ENCODE peak calls at places on chromosome 1, in six cellular contexts. One of them, this sample, is unnamed.
A peak's percentile ranks its signal among the peaks of the same experiment; 100 is the strongest.

GRCh38 chr1:54014009-54014629 is 3.9 kb downstream of the LDLRAD1 start:
- DNase-seq in effector memory CD8-positive, alpha-beta T cell: no peak
- DNase-seq in tibial artery: peak; percentile 53
- DNase-seq in stimulated activated CD4-positive, alpha-beta T cell treated with anti-CD3 and anti-CD28 coated beads, Interleukin-1b, Interleukin-23, amount 100 ng/mL, for 24 hours: no peak
- DNase-seq in stimulated activated CD8-positive, alpha-beta memory T cell treated with anti-CD3 and anti-CD28 coated beads, Interleukin-15, amount 100 ng/mL, for 24 hours: no peak
- DNase-seq in HS-27A: no peak
- DNase-seq in this sample: no peak

GRCh38 chr1:245589827-245590421 is 435.1 kb downstream of the KIF26B start:
- DNase-seq in stimulated activated CD8-positive, alpha-beta memory T cell treated with anti-CD3 and anti-CD28 coated beads, Interleukin-15, amount 100 ng/mL, for 24 hours: no peak
- DNase-seq in effector memory CD8-positive, alpha-beta T cell: no peak
- DNase-seq in HS-27A: no peak
- DNase-seq in stimulated activated CD4-positive, alpha-beta T cell treated with anti-CD3 and anti-CD28 coated beads, Interleukin-1b, Interleukin-23, amount 100 ng/mL, for 24 hours: no peak
- DNase-seq in tibial artery: no peak
- DNase-seq in this sample: no peak

GRCh38 chr1:237473896-237474295 is 416.8 kb downstream of the ZP4 start:
- DNase-seq in HS-27A: no peak
- DNase-seq in effector memory CD8-positive, alpha-beta T cell: no peak
- DNase-seq in stimulated activated CD4-positive, alpha-beta T cell treated with anti-CD3 and anti-CD28 coated beads, Interleukin-1b, Interleukin-23, amount 100 ng/mL, for 24 hours: no peak
- DNase-seq in tibial artery: no peak
- DNase-seq in stimulated activated CD8-positive, alpha-beta memory T cell treated with anti-CD3 and anti-CD28 coated beads, Interleukin-15, amount 100 ng/mL, for 24 hours: no peak
- DNase-seq in this sample: no peak

GRCh38 chr1:230123280-230124186 is 56.5 kb downstream of the GALNT2 start:
- DNase-seq in stimulated activated CD4-positive, alpha-beta T cell treated with anti-CD3 and anti-CD28 coated beads, Interleukin-1b, Interleukin-23, amount 100 ng/mL, for 24 hours: no peak
- DNase-seq in stimulated activated CD8-positive, alpha-beta memory T cell treated with anti-CD3 and anti-CD28 coated beads, Interleukin-15, amount 100 ng/mL, for 24 hours: no peak
- DNase-seq in HS-27A: no peak
- DNase-seq in tibial artery: no peak
- DNase-seq in effector memory CD8-positive, alpha-beta T cell: no peak
- DNase-seq in this sample: peak; percentile 82

GRCh38 chr1:19814681-19815503 is at the start of gene RNF186:
- DNase-seq in stimulated activated CD4-positive, alpha-beta T cell treated with anti-CD3 and anti-CD28 coated beads, Interleukin-1b, Interleukin-23, amount 100 ng/mL, for 24 hours: no peak
- DNase-seq in effector memory CD8-positive, alpha-beta T cell: no peak
- DNase-seq in tibial artery: no peak
- DNase-seq in stimulated activated CD8-positive, alpha-beta memory T cell treated with anti-CD3 and anti-CD28 coated beads, Interleukin-15, amount 100 ng/mL, for 24 hours: no peak
- DNase-seq in HS-27A: no peak
- DNase-seq in this sample: no peak

GRCh38 chr1:218482683-218483082 is 137.5 kb downstream of the TGFB2 start:
- DNase-seq in effector memory CD8-positive, alpha-beta T cell: no peak
- DNase-seq in HS-27A: no peak
- DNase-seq in stimulated activated CD4-positive, alpha-beta T cell treated with anti-CD3 and anti-CD28 coated beads, Interleukin-1b, Interleukin-23, amount 100 ng/mL, for 24 hours: no peak
- DNase-seq in stimulated activated CD8-positive, alpha-beta memory T cell treated with anti-CD3 and anti-CD28 coated beads, Interleukin-15, amount 100 ng/mL, for 24 hours: no peak
- DNase-seq in tibial artery: no peak
- DNase-seq in this sample: peak; percentile 93

GRCh38 chr1:27343639-27344025 is 1.8 kb downstream of the SYTL1 start:
- DNase-seq in effector memory CD8-positive, alpha-beta T cell: no peak
- DNase-seq in stimulated activated CD8-positive, alpha-beta memory T cell treated with anti-CD3 and anti-CD28 coated beads, Interleukin-15, amount 100 ng/mL, for 24 hours: no peak
- DNase-seq in tibial artery: no peak
- DNase-seq in stimulated activated CD4-positive, alpha-beta T cell treated with anti-CD3 and anti-CD28 coated beads, Interleukin-1b, Interleukin-23, amount 100 ng/mL, for 24 hours: no peak
- DNase-seq in HS-27A: no peak
- DNase-seq in this sample: no peak

GRCh38 chr1:12333036-12333785 is 103.4 kb downstream of the VPS13D start:
- DNase-seq in tibial artery: no peak
- DNase-seq in HS-27A: no peak
- DNase-seq in stimulated activated CD8-positive, alpha-beta memory T cell treated with anti-CD3 and anti-CD28 coated beads, Interleukin-15, amount 100 ng/mL, for 24 hours: no peak
- DNase-seq in stimulated activated CD4-positive, alpha-beta T cell treated with anti-CD3 and anti-CD28 coated beads, Interleukin-1b, Interleukin-23, amount 100 ng/mL, for 24 hours: no peak
- DNase-seq in effector memory CD8-positive, alpha-beta T cell: no peak
- DNase-seq in this sample: no peak

GRCh38 chr1:236685917-236686814 is at the start of gene ACTN2:
- DNase-seq in stimulated activated CD8-positive, alpha-beta memory T cell treated with anti-CD3 and anti-CD28 coated beads, Interleukin-15, amount 100 ng/mL, for 24 hours: peak; percentile 38
- DNase-seq in stimulated activated CD4-positive, alpha-beta T cell treated with anti-CD3 and anti-CD28 coated beads, Interleukin-1b, Interleukin-23, amount 100 ng/mL, for 24 hours: peak; percentile 1
- DNase-seq in HS-27A: no peak
- DNase-seq in effector memory CD8-positive, alpha-beta T cell: peak; percentile 2
- DNase-seq in tibial artery: peak; percentile 81
- DNase-seq in this sample: peak; percentile 15

GRCh38 chr1:101781437-101781836 is 215.3 kb downstream of the OLFM3 start:
- DNase-seq in stimulated activated CD8-positive, alpha-beta memory T cell treated with anti-CD3 and anti-CD28 coated beads, Interleukin-15, amount 100 ng/mL, for 24 hours: no peak
- DNase-seq in stimulated activated CD4-positive, alpha-beta T cell treated with anti-CD3 and anti-CD28 coated beads, Interleukin-1b, Interleukin-23, amount 100 ng/mL, for 24 hours: no peak
- DNase-seq in HS-27A: no peak
- DNase-seq in effector memory CD8-positive, alpha-beta T cell: no peak
- DNase-seq in tibial artery: no peak
- DNase-seq in this sample: peak; percentile 5

GRCh38 chr1:24289937-24290595 is 29.1 kb upstream of the GRHL3 start:
- DNase-seq in stimulated activated CD8-positive, alpha-beta memory T cell treated with anti-CD3 and anti-CD28 coated beads, Interleukin-15, amount 100 ng/mL, for 24 hours: no peak
- DNase-seq in HS-27A: peak; percentile 88
- DNase-seq in stimulated activated CD4-positive, alpha-beta T cell treated with anti-CD3 and anti-CD28 coated beads, Interleukin-1b, Interleukin-23, amount 100 ng/mL, for 24 hours: no peak
- DNase-seq in effector memory CD8-positive, alpha-beta T cell: no peak
- DNase-seq in tibial artery: peak; percentile 97
- DNase-seq in this sample: peak; percentile 73

GRCh38 chr1:186978596-186979556 is 150.1 kb downstream of the PLA2G4A start:
- DNase-seq in HS-27A: no peak
- DNase-seq in stimulated activated CD8-positive, alpha-beta memory T cell treated with anti-CD3 and anti-CD28 coated beads, Interleukin-15, amount 100 ng/mL, for 24 hours: no peak
- DNase-seq in tibial artery: no peak
- DNase-seq in stimulated activated CD4-positive, alpha-beta T cell treated with anti-CD3 and anti-CD28 coated beads, Interleukin-1b, Interleukin-23, amount 100 ng/mL, for 24 hours: no peak
- DNase-seq in effector memory CD8-positive, alpha-beta T cell: no peak
- DNase-seq in this sample: no peak

GRCh38 chr1:68141079-68141800 is 90.8 kb upstream of the DIRAS3 start:
- DNase-seq in stimulated activated CD4-positive, alpha-beta T cell treated with anti-CD3 and anti-CD28 coated beads, Interleukin-1b, Interleukin-23, amount 100 ng/mL, for 24 hours: no peak
- DNase-seq in tibial artery: no peak
- DNase-seq in HS-27A: no peak
- DNase-seq in effector memory CD8-positive, alpha-beta T cell: no peak
- DNase-seq in stimulated activated CD8-positive, alpha-beta memory T cell treated with anti-CD3 and anti-CD28 coated beads, Interleukin-15, amount 100 ng/mL, for 24 hours: no peak
- DNase-seq in this sample: peak; percentile 92

GRCh38 chr1:42845866-42846256 is 552 bp upstream of the ZNF691 start:
- DNase-seq in effector memory CD8-positive, alpha-beta T cell: no peak
- DNase-seq in stimulated activated CD4-positive, alpha-beta T cell treated with anti-CD3 and anti-CD28 coated beads, Interleukin-1b, Interleukin-23, amount 100 ng/mL, for 24 hours: no peak
- DNase-seq in HS-27A: no peak
- DNase-seq in tibial artery: no peak
- DNase-seq in stimulated activated CD8-positive, alpha-beta memory T cell treated with anti-CD3 and anti-CD28 coated beads, Interleukin-15, amount 100 ng/mL, for 24 hours: no peak
- DNase-seq in this sample: no peak

GRCh38 chr1:223708001-223708359 is 4.4 kb upstream of the CAPN2 start:
- DNase-seq in stimulated activated CD4-positive, alpha-beta T cell treated with anti-CD3 and anti-CD28 coated beads, Interleukin-1b, Interleukin-23, amount 100 ng/mL, for 24 hours: no peak
- DNase-seq in tibial artery: no peak
- DNase-seq in effector memory CD8-positive, alpha-beta T cell: no peak
- DNase-seq in HS-27A: no peak
- DNase-seq in stimulated activated CD8-positive, alpha-beta memory T cell treated with anti-CD3 and anti-CD28 coated beads, Interleukin-15, amount 100 ng/mL, for 24 hours: no peak
- DNase-seq in this sample: no peak

GRCh38 chr1:207825296-207825695 is 73.4 kb downstream of the CD46 start:
- DNase-seq in effector memory CD8-positive, alpha-beta T cell: no peak
- DNase-seq in stimulated activated CD8-positive, alpha-beta memory T cell treated with anti-CD3 and anti-CD28 coated beads, Interleukin-15, amount 100 ng/mL, for 24 hours: no peak
- DNase-seq in stimulated activated CD4-positive, alpha-beta T cell treated with anti-CD3 and anti-CD28 coated beads, Interleukin-1b, Interleukin-23, amount 100 ng/mL, for 24 hours: no peak
- DNase-seq in HS-27A: no peak
- DNase-seq in tibial artery: no peak
- DNase-seq in this sample: no peak

GRCh38 chr1:236179634-236180033 is 37.3 kb downstream of the GPR137B start:
- DNase-seq in tibial artery: no peak
- DNase-seq in HS-27A: no peak
- DNase-seq in stimulated activated CD4-positive, alpha-beta T cell treated with anti-CD3 and anti-CD28 coated beads, Interleukin-1b, Interleukin-23, amount 100 ng/mL, for 24 hours: no peak
- DNase-seq in effector memory CD8-positive, alpha-beta T cell: no peak
- DNase-seq in stimulated activated CD8-positive, alpha-beta memory T cell treated with anti-CD3 and anti-CD28 coated beads, Interleukin-15, amount 100 ng/mL, for 24 hours: no peak
- DNase-seq in this sample: no peak

GRCh38 chr1:161159915-161160248 is 582 bp downstream of the USP21 start:
- DNase-seq in stimulated activated CD8-positive, alpha-beta memory T cell treated with anti-CD3 and anti-CD28 coated beads, Interleukin-15, amount 100 ng/mL, for 24 hours: no peak
- DNase-seq in tibial artery: no peak
- DNase-seq in stimulated activated CD4-positive, alpha-beta T cell treated with anti-CD3 and anti-CD28 coated beads, Interleukin-1b, Interleukin-23, amount 100 ng/mL, for 24 hours: no peak
- DNase-seq in effector memory CD8-positive, alpha-beta T cell: no peak
- DNase-seq in HS-27A: no peak
- DNase-seq in this sample: no peak

GRCh38 chr1:162954824-162955223 is 93.8 kb upstream of the CCDC190 start:
- DNase-seq in tibial artery: no peak
- DNase-seq in HS-27A: no peak
- DNase-seq in stimulated activated CD4-positive, alpha-beta T cell treated with anti-CD3 and anti-CD28 coated beads, Interleukin-1b, Interleukin-23, amount 100 ng/mL, for 24 hours: no peak
- DNase-seq in stimulated activated CD8-positive, alpha-beta memory T cell treated with anti-CD3 and anti-CD28 coated beads, Interleukin-15, amount 100 ng/mL, for 24 hours: no peak
- DNase-seq in effector memory CD8-positive, alpha-beta T cell: no peak
- DNase-seq in this sample: peak; percentile 60

GRCh38 chr1:65113298-65113697 is 34.7 kb upstream of the AK4 start:
- DNase-seq in tibial artery: no peak
- DNase-seq in effector memory CD8-positive, alpha-beta T cell: no peak
- DNase-seq in HS-27A: no peak
- DNase-seq in stimulated activated CD4-positive, alpha-beta T cell treated with anti-CD3 and anti-CD28 coated beads, Interleukin-1b, Interleukin-23, amount 100 ng/mL, for 24 hours: no peak
- DNase-seq in stimulated activated CD8-positive, alpha-beta memory T cell treated with anti-CD3 and anti-CD28 coated beads, Interleukin-15, amount 100 ng/mL, for 24 hours: no peak
- DNase-seq in this sample: no peak

GRCh38 chr1:240597153-240597745 is 14.7 kb downstream of the GREM2 start:
- DNase-seq in effector memory CD8-positive, alpha-beta T cell: no peak
- DNase-seq in HS-27A: no peak
- DNase-seq in stimulated activated CD8-positive, alpha-beta memory T cell treated with anti-CD3 and anti-CD28 coated beads, Interleukin-15, amount 100 ng/mL, for 24 hours: no peak
- DNase-seq in stimulated activated CD4-positive, alpha-beta T cell treated with anti-CD3 and anti-CD28 coated beads, Interleukin-1b, Interleukin-23, amount 100 ng/mL, for 24 hours: no peak
- DNase-seq in tibial artery: no peak
- DNase-seq in this sample: no peak

GRCh38 chr1:160542303-160542945 is 19.4 kb upstream of the SLAMF6 start:
- DNase-seq in effector memory CD8-positive, alpha-beta T cell: no peak
- DNase-seq in stimulated activated CD8-positive, alpha-beta memory T cell treated with anti-CD3 and anti-CD28 coated beads, Interleukin-15, amount 100 ng/mL, for 24 hours: no peak
- DNase-seq in tibial artery: no peak
- DNase-seq in HS-27A: no peak
- DNase-seq in stimulated activated CD4-positive, alpha-beta T cell treated with anti-CD3 and anti-CD28 coated beads, Interleukin-1b, Interleukin-23, amount 100 ng/mL, for 24 hours: no peak
- DNase-seq in this sample: peak; percentile 45

This sample was measured in choroid plexus epithelial cell.